ENCODE peak calls at places on chromosome 16, in nine cellular contexts. C is CD8-positive, alpha-beta T cell; K is ascending aorta; A is right cardiac atrium; S is mesenchymal stem cell; O is SJSA1; Q is PC-9; I is ovary; G is NT2/D1. W is an unnamed sample.

GRCh38 chr16:66291833-66292232 is 74.7 kb upstream of the CDH5 start:
- DNase-seq in A (no peak), G (no peak), I (no peak), O (no peak), K (no peak), Q (no peak), S (no peak), C (no peak), W (no peak)

GRCh38 chr16:22300427-22301071 is 3.3 kb downstream of the POLR3E start:
- DNase-seq in O (peak; percentile 65), S (peak; percentile 69), Q (no peak), A (peak; percentile 76), C (peak; percentile 42), K (no peak), I (no peak), G (no peak), W (peak; percentile 73)

GRCh38 chr16:54056921-54057320 is 229.7 kb downstream of the IRX3 start:
- DNase-seq in A (no peak), Q (no peak), S (no peak), C (no peak), K (no peak), I (no peak), O (no peak), G (no peak), W (no peak)

GRCh38 chr16:11636172-11636721 is 32.0 kb upstream of the SNN start:
- DNase-seq in C (no peak), A (no peak), I (no peak), O (no peak), S (no peak), Q (peak; percentile 86), K (no peak), G (peak; percentile 63), W (no peak)

GRCh38 chr16:65388592-65388991 is 266.7 kb upstream of the CDH11 start:
- DNase-seq in Q (no peak), K (no peak), O (no peak), G (no peak), S (peak; percentile 40), A (no peak), I (no peak), C (no peak), W (no peak)

GRCh38 chr16:11994187-11995119 is 17.9 kb downstream of the SNX29 start:
- DNase-seq in S (peak; percentile 51), C (no peak), A (no peak), K (peak; percentile 67), Q (no peak), I (no peak), O (no peak), G (no peak), W (no peak)

GRCh38 chr16:12252616-12253015 is 276.1 kb downstream of the SNX29 start:
- DNase-seq in S (no peak), A (peak; percentile 81), Q (no peak), C (no peak), O (no peak), K (no peak), I (no peak), G (no peak), W (no peak)

GRCh38 chr16:27318399-27319256 is 4.9 kb downstream of the IL4R start:
- DNase-seq in K (peak; percentile 76), A (peak; percentile 80), C (peak; percentile 61), S (peak; percentile 89), I (peak; percentile 28), Q (peak; percentile 88), O (no peak), G (no peak), W (no peak)

GRCh38 chr16:8374586-8374985 is 215.7 kb downstream of the TMEM114 start:
- DNase-seq in S (no peak), I (no peak), G (no peak), O (no peak), A (no peak), Q (no peak), K (no peak), C (no peak), W (no peak)

GRCh38 chr16:67236551-67237395 is 9.8 kb downstream of the TMEM208 start:
- DNase-seq in O (peak; percentile 82), G (peak; percentile 68), Q (no peak), K (no peak), C (peak; percentile 70), S (peak; percentile 64), A (peak; percentile 81), I (peak; percentile 70), W (peak; percentile 50)

GRCh38 chr16:64416232-64417010 is 705.4 kb downstream of the CDH11 start:
- DNase-seq in I (no peak), K (no peak), C (no peak), O (no peak), A (no peak), G (no peak), Q (no peak), S (peak; percentile 65), W (no peak)

GRCh38 chr16:63447121-63447520 is 1410.9 kb upstream of the CDH8 start:
- DNase-seq in S (no peak), O (no peak), A (no peak), Q (no peak), C (no peak), I (no peak), K (no peak), G (no peak), W (no peak)

GRCh38 chr16:51003850-51004566 is 147.1 kb downstream of the SALL1 start:
- DNase-seq in O (no peak), A (no peak), Q (no peak), S (no peak), G (no peak), C (no peak), K (no peak), I (no peak), W (no peak)

GRCh38 chr16:62190426-62190825 is 154.2 kb upstream of the CDH8 start:
- DNase-seq in A (no peak), S (peak; percentile 43), C (no peak), G (peak; percentile 28), O (no peak), I (no peak), K (no peak), Q (no peak), W (no peak)

GRCh38 chr16:2527784-2528100 is 3.5 kb downstream of the CEMP1 start:
- DNase-seq in Q (no peak), C (no peak), O (no peak), I (no peak), A (peak; percentile 71), K (no peak), G (no peak), S (no peak), W (no peak)

GRCh38 chr16:87789437-87790277 is 23.9 kb upstream of the KLHDC4 start:
- DNase-seq in A (no peak), O (peak; percentile 99), Q (peak; percentile 91), K (no peak), C (no peak), I (no peak), S (no peak), G (no peak), W (peak; percentile 99)

GRCh38 chr16:17770104-17770503 is 299.3 kb upstream of the XYLT1 start:
- DNase-seq in O (no peak), I (no peak), S (no peak), A (no peak), C (no peak), K (no peak), G (no peak), Q (no peak), W (no peak)
- H3K4me3 ChIP-seq in O (no peak overlapping the region), I (no peak overlapping the region), S (no peak overlapping the region), A (no peak overlapping the region), C (no peak overlapping the region), K (no peak overlapping the region), G (no peak overlapping the region), Q (no peak overlapping the region), W (no peak overlapping the region)

GRCh38 chr16:69199382-69199781 is 12.4 kb downstream of the SNTB2 start:
- DNase-seq in S (peak; percentile 55), I (no peak), C (no peak), G (no peak), A (no peak), O (no peak), Q (peak; percentile 95), K (no peak), W (peak; percentile 16)
- H3K27me3 ChIP-seq in S (no peaks in the 10 kb centered on the region), I (no peaks in the 10 kb centered on the region), C (no peaks in the 10 kb centered on the region), G (no peaks in the 10 kb centered on the region), A (no peaks in the 10 kb centered on the region), O (no peaks in the 10 kb centered on the region), Q (no peaks in the 10 kb centered on the region), K (no peaks in the 10 kb centered on the region), W (no peaks in the 10 kb centered on the region)

GRCh38 chr16:85056211-85056748 is 28.7 kb downstream of the KIAA0513 start:
- DNase-seq in C (no peak), A (peak; percentile 67), Q (no peak), K (no peak), G (no peak), S (peak; percentile 65), I (no peak), O (no peak), W (no peak)

GRCh38 chr16:85057948-85058347 is 30.4 kb downstream of the KIAA0513 start:
- DNase-seq in Q (no peak), C (no peak), A (peak; percentile 41), G (no peak), I (no peak), O (no peak), S (no peak), K (no peak), W (no peak)

GRCh38 chr16:85054948-85055502 is 27.4 kb downstream of the KIAA0513 start:
- DNase-seq in S (no peak), G (no peak), I (no peak), Q (no peak), K (no peak), O (no peak), A (no peak), C (no peak), W (no peak)

GRCh38 chr16:85057212-85057889 is 29.8 kb downstream of the KIAA0513 start:
- DNase-seq in O (no peak), K (no peak), A (peak; percentile 7), C (no peak), Q (no peak), S (no peak), G (no peak), I (no peak), W (no peak)

DNA sequence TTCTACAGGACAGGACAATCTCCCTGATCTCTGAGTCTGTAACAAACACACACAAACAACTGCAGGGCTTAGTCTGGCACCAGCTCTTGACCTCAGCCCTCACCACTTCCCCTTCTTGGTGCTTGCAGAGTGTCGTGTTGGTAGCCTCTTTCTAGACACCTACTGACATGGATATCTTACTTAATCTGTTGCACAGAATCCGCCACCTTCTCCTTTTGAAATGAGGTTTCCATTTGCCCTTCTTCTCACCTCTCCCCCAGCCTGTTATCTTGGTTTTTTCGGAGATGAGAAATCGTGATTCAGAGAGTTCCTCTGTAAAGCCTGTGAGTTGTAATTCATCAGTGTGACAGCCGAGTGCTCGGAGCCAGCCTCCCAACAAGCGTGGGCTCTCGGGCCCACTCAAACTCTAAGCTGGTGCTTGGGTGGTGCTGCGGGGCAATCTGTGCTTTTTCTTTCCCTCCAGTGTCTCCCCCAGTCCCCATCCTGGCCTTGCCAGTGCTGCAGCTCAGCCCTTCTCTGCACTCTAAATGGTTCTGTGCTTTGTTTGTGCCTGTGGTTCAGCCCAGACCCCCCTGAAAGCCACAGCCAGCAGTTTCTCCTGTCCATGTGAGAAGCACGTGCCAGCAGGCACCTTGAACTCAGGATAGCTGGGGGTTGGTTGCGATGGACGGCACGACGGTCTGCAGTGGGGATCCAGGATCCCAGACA is 28.1 kb downstream of the KIAA0513 start:
- DNase-seq in Q (peak; percentile 37), I (no peak), C (peak; percentile 64), G (no peak), A (peak; percentile 65), K (peak; percentile 82), S (peak; percentile 91), O (no peak), W (no peak)
- H3K4me3 ChIP-seq in Q (peak overlapping the region; percentile 42), I (peak overlapping the region; percentile 20), C (peak overlapping the region; percentile 30), G (no peak overlapping the region), A (no peak overlapping the region), K (peak overlapping the region; percentile 22), S (peak overlapping the region; percentile 71), O (peak overlapping the region; percentile 13), W (peak overlapping the region; percentile 7)

GRCh38 chr16:48158296-48158695 is 2.5 kb upstream of the ABCC12 start:
- DNase-seq in G (no peak), Q (peak; percentile 88), C (no peak), O (no peak), I (no peak), K (no peak), S (peak; percentile 65), A (no peak), W (no peak)
- H3K27me3 ChIP-seq in G (no peaks in the 10 kb centered on the region), Q (no peaks in the 10 kb centered on the region), C (no peaks in the 10 kb centered on the region), O (no peaks in the 10 kb centered on the region), I (no peaks in the 10 kb centered on the region), K (no peaks in the 10 kb centered on the region), S (no peaks in the 10 kb centered on the region), A (no peaks in the 10 kb centered on the region), W (no peaks in the 10 kb centered on the region)